ENCODE peak calls at places on chromosomes 13 and 19, in seven cellular contexts. W, M, E, F, B, C and K are unnamed samples. For H3K27me3, the result is how much of the 10 kb centered on the place peaks cover.

GRCh38 chr19:52397310-52398090 is at the start of gene ZNF528:
- DNase-seq in W (peak), M (no peak), E (peak), F (peak), B (peak), C (peak), K (peak)

GRCh38 chr19:40407714-40408600 is 5.2 kb downstream of the PRX start:
- DNase-seq in W (no peak), M (no peak), E (no peak), F (peak), B (no peak), C (no peak), K (no peak)

GRCh38 chr13:27006519-27007161 is 165.0 kb downstream of the USP12 start:
- DNase-seq in W (peak), M (peak), E (peak), F (peak), B (peak), C (no peak), K (no peak)

GRCh38 chr19:51548213-51548651 is 16.8 kb upstream of the SIGLEC6 start:
- DNase-seq in W (no peak), M (no peak), E (no peak), F (no peak), B (no peak), C (no peak), K (no peak)

GRCh38 chr13:73943965-73944233 is 190.3 kb downstream of the KLF12 start:
- DNase-seq in W (no peak), M (no peak), E (no peak), F (no peak), B (no peak), C (no peak), K (no peak)

GRCh38 chr13:48476215-48476614 is 56.7 kb downstream of the RCBTB2 start:
- DNase-seq in W (no peak), M (no peak), E (no peak), F (no peak), B (no peak), C (no peak), K (no peak)

GRCh38 chr19:40231544-40232424 is 5.3 kb upstream of the CCNP start:
- DNase-seq in W (no peak), M (no peak), E (peak), F (peak), B (peak), C (no peak), K (no peak)

GRCh38 chr19:35521124-35521743 is 6.9 kb downstream of the SBSN start:
- DNase-seq in W (no peak), M (no peak), E (peak), F (peak), B (no peak), C (no peak), K (no peak)

GRCh38 chr19:55698256-55698655 is 23.2 kb downstream of the EPN1 start:
- DNase-seq in W (no peak), M (no peak), E (no peak), F (no peak), B (no peak), C (no peak), K (no peak)

GRCh38 chr13:38350114-38350617 is 515 bp downstream of the UFM1 start:
- DNase-seq in W (peak), M (peak), E (peak), F (no peak), B (no peak), C (peak), K (no peak)

GRCh38 chr13:47843005-47843404 is 158.1 kb downstream of the SUCLA2 start:
- DNase-seq in W (no peak), M (no peak), E (no peak), F (no peak), B (no peak), C (no peak), K (no peak)

GRCh38 chr13:33918199-33918932 is 100.4 kb downstream of the RFC3 start:
- DNase-seq in W (peak), M (no peak), E (no peak), F (no peak), B (peak), C (no peak), K (no peak)

GRCh38 chr13:30463820-30464495 is 1.8 kb downstream of the HMGB1 start:
- DNase-seq in W (peak), M (no peak), E (peak), F (no peak), B (peak), C (peak), K (no peak)

GRCh38 chr19:1509589-1510441 is 3.0 kb downstream of the ADAMTSL5 start:
- DNase-seq in W (no peak), M (no peak), E (no peak), F (no peak), B (no peak), C (no peak), K (no peak)

GRCh38 chr19:15374796-15375440 is 4.7 kb downstream of the AKAP8 start:
- DNase-seq in W (no peak), M (no peak), E (no peak), F (no peak), B (no peak), C (no peak), K (no peak)

GRCh38 chr13:39185326-39185725 is 147.1 kb downstream of the NHLRC3 start:
- DNase-seq in W (no peak), M (no peak), E (no peak), F (no peak), B (no peak), C (no peak), K (no peak)

GRCh38 chr13:110323172-110323851 is 16.2 kb downstream of the COL4A2 start:
- DNase-seq in W (peak), M (no peak), E (peak), F (peak), B (peak), C (peak), K (no peak)

GRCh38 chr19:46571495-46571894 is 29.6 kb upstream of the CALM3 start:
- DNase-seq in W (no peak), M (peak), E (peak), F (peak), B (peak), C (peak), K (no peak)

GRCh38 chr19:2589441-2589840 is 113.1 kb downstream of the GNG7 start:
- DNase-seq in W (no peak), M (no peak), E (no peak), F (no peak), B (no peak), C (no peak), K (no peak)

GRCh38 chr13:113918580-113918979 is 54.7 kb upstream of the GAS6 start:
- DNase-seq in W (no peak), M (peak), E (no peak), F (peak), B (no peak), C (no peak), K (no peak)

GRCh38 chr19:48878219-48879024 is 6.2 kb downstream of the PPP1R15A start:
- DNase-seq in W (peak), M (no peak), E (no peak), F (no peak), B (peak), C (peak), K (no peak)

GRCh38 chr13:24267801-24268200 is 41.6 kb upstream of the C1QTNF9 start:
- DNase-seq in W (no peak), M (no peak), E (no peak), F (no peak), B (no peak), C (no peak), K (no peak)

GRCh38 chr13:56352356-56352755 is 788.4 kb upstream of the PRR20A start:
- DNase-seq in W (no peak), M (no peak), E (no peak), F (no peak), B (no peak), C (no peak), K (no peak)

GRCh38 chr13:110119943-110120905 is 186.7 kb downstream of the COL4A1 start:
- DNase-seq in W (peak), M (peak), E (no peak), F (peak), B (no peak), C (no peak), K (no peak)

GRCh38 chr19:41548954-41549688 is 26.8 kb upstream of the CEACAM21 start:
- DNase-seq in W (no peak), M (no peak), E (peak), F (no peak), B (peak), C (no peak), K (peak)

GRCh38 chr13:110629735-110630134 is 14.4 kb downstream of the NAXD start:
- DNase-seq in W (no peak), M (no peak), E (no peak), F (no peak), B (no peak), C (no peak), K (no peak)

GRCh38 chr19:10074153-10074552 is 12.0 kb upstream of the SHFL start:
- DNase-seq in W (peak), M (no peak), E (peak), F (no peak), B (peak), C (no peak), K (no peak)

GRCh38 chr13:74250738-74251190 is 116.6 kb upstream of the KLF12 start:
- DNase-seq in W (peak), M (no peak), E (no peak), F (no peak), B (peak), C (no peak), K (no peak)

GRCh38 chr19:37947778-37948177 is 40.8 kb downstream of the SIPA1L3 start:
- DNase-seq in W (no peak), M (no peak), E (no peak), F (no peak), B (no peak), C (no peak), K (no peak)

GRCh38 chr19:9836021-9836420 is 903 bp downstream of the PIN1 start:
- DNase-seq in W (peak), M (no peak), E (no peak), F (no peak), B (peak), C (no peak), K (no peak)

GRCh38 chr13:33931397-33931987 is 113.5 kb downstream of the RFC3 start:
- DNase-seq in W (peak), M (no peak), E (peak), F (no peak), B (peak), C (peak), K (peak)

GRCh38 chr13:99315186-99315585 is 8.0 kb upstream of the GPR183 start:
- DNase-seq in W (no peak), M (no peak), E (no peak), F (no peak), B (no peak), C (no peak), K (no peak)
- H3K23ac ChIP-seq in W (no peak), M (no peak), E (no peak), F (no peak), B (no peak), C (no peak), K (no peak)

GRCh38 chr19:50334741-50335421 is 5.7 kb upstream of the KCNC3 start:
- DNase-seq in W (no peak), M (no peak), E (no peak), F (no peak), B (no peak), C (no peak), K (no peak)

GRCh38 chr19:50332264-50333038 is 3.3 kb upstream of the KCNC3 start:
- DNase-seq in W (no peak), M (peak), E (peak), F (peak), B (no peak), C (peak), K (no peak)

GRCh38 chr19:50332014-50332263 is 2.8 kb upstream of the KCNC3 start:
- DNase-seq in W (no peak), M (no peak), E (no peak), F (no peak), B (no peak), C (no peak), K (no peak)

GRCh38 chr19:50333737-50334617 is 4.8 kb upstream of the KCNC3 start:
- DNase-seq in W (no peak), M (peak), E (no peak), F (peak), B (peak), C (peak), K (no peak)

DNA sequence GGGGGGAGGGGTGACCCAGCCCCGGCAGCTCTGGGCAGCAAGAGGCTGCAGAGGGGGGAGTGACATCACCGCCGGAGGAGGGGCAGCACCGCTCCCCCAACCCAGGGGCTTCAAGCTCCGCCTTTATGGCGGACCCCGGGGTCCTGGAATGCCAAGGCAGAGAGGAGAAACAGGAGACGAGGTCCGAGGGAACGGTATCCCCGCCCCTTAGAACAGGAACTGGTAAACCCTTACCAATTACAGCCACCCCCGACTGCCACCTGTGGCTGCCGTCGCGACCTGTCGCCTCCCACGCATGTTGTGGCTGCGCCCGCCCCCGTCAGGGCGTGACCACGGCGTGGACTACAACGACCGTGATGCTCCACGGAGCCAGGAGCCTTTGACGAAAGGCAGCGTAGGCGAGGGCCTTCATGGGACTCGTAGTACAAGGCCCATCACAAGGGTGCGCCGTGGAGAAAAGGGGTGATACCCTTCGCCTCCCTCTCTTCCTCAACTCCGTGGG is 4.1 kb upstream of the KCNC3 start:
- DNase-seq in W (peak), M (peak), E (peak), F (peak), B (peak), C (peak), K (peak)
- H3K27me3 ChIP-seq in W (under half), M (under half), E (under half), F (under half), B (under half), C (under half), K (under half)

GRCh38 chr13:46094478-46094877 is 10.4 kb downstream of the CPB2 start:
- DNase-seq in W (no peak), M (no peak), E (no peak), F (no peak), B (no peak), C (no peak), K (no peak)
- H3K23ac ChIP-seq in W (no peak), M (no peak), E (no peak), F (no peak), B (no peak), C (no peak), K (no peak)

DNA sequence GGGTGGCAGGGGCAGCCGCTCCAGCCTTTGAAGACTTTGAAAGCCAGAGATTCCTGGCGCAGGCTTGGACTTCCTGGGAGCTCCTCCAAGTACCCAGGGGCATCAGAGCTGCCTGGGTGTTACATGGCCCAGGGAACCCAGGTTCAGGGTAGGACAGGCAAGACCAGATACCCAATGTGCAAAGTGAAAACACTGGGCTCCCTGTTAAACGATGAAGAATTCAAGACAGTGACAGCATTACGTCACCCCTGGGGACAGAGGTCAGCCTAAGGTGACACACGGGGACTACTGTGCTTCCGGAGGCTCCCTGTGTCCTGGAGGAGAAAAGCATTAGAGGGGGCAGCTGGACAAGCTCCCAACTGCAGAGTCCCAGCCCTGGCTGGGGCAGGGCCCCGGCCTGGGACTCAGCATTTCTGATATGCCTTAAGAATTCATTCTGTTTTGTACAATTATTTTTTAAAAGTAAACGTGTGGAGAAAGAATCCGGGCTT is 5.7 kb downstream of the ARRDC2 start:
- DNase-seq in W (no peak), M (no peak), E (no peak), F (no peak), B (no peak), C (no peak), K (no peak)
- H3K27me3 ChIP-seq in W (under half), M (under half), E (under half), F (under half), B (under half), C (under half), K (under half)

GRCh38 chr19:29031216-29031615 is 181.7 kb downstream of the UQCRFS1 start:
- DNase-seq in W (no peak), M (no peak), E (no peak), F (no peak), B (no peak), C (no peak), K (no peak)

DNA sequence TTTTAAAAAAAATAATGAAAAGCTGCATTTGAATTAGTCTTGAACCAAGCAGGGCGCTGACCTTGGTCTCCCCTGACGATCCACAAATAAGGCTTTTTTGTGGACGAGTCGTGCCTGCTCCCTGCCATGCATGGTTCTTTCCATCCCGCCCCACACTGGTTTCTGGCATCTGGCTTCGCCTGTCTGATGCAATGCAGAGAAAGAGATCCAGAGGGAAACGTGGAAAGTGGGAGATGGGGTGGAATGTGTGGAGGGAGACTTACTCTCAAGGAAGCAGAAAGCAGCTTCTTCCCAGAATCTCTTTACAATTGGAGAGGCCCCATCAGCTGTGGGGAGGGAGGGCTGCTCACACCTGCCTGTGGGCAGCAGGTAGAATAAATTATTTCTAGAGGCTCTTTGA is 183.7 kb downstream of the UQCRFS1 start:
- DNase-seq in W (peak), M (no peak), E (peak), F (no peak), B (no peak), C (no peak), K (no peak)
- H3K23ac ChIP-seq in W (no peak), M (no peak), E (no peak), F (no peak), B (no peak), C (no peak), K (no peak)